ENCODE peak calls at places on chromosome 22, in five cellular contexts. D, Y, Z, C and R are unnamed samples.

GRCh38 chr22:50262460-50262911 is 1.0 kb upstream of the MAPK12 start:
- DNase-seq in Z (peak), D (peak), C (no peak), Y (no peak), R (no peak)

GRCh38 chr22:38271927-38272372 is 860 bp downstream of the TMEM184B start:
- DNase-seq in C (no peak), Z (no peak), Y (no peak), D (no peak), R (peak)

GRCh38 chr22:41696714-41697113 is 2.6 kb upstream of the MEI1 start:
- DNase-seq in Z (no peak), D (no peak), Y (no peak), C (no peak), R (no peak)

GRCh38 chr22:23901600-23901999 is 7.4 kb downstream of the MIF start:
- DNase-seq in Y (no peak), Z (no peak), D (no peak), C (no peak), R (no peak)

GRCh38 chr22:46043816-46044717 is 67.1 kb upstream of the WNT7B start:
- DNase-seq in Z (peak), D (no peak), C (peak), Y (no peak), R (peak)

GRCh38 chr22:46994265-46994664 is 231.8 kb downstream of the TBC1D22A start:
- DNase-seq in C (no peak), D (no peak), Y (no peak), Z (no peak), R (no peak)

GRCh38 chr22:49705216-49705600 is 122.5 kb downstream of the BRD1 start:
- DNase-seq in Y (no peak), D (no peak), Z (no peak), C (no peak), R (no peak)

GRCh38 chr22:23591203-23591791 is 11.2 kb upstream of the IGLL1 start:
- DNase-seq in Y (peak), C (peak), Z (peak), D (peak), R (peak)

GRCh38 chr22:46062232-46062615 is 85.3 kb upstream of the WNT7B start:
- DNase-seq in Y (no peak), C (no peak), D (no peak), Z (no peak), R (no peak)

GRCh38 chr22:46828323-46829139 is 66.1 kb downstream of the TBC1D22A start:
- DNase-seq in Y (no peak), C (no peak), D (no peak), Z (no peak), R (no peak)

GRCh38 chr22:35337932-35338331 is 38.2 kb downstream of the TOM1 start:
- DNase-seq in Z (no peak), C (no peak), Y (no peak), D (no peak), R (no peak)

GRCh38 chr22:25950101-25950500 is 208.1 kb downstream of the MYO18B start:
- DNase-seq in Y (no peak), D (no peak), Z (no peak), C (no peak), R (no peak)

GRCh38 chr22:20571078-20571503 is 63.7 kb downstream of the MED15 start:
- DNase-seq in Y (no peak), D (no peak), C (no peak), Z (no peak), R (no peak)

GRCh38 chr22:29315286-29316195 is at the start of gene RASL10A:
- DNase-seq in Y (no peak), C (peak), D (no peak), Z (no peak), R (no peak)

GRCh38 chr22:28112548-28113043 is 193.5 kb upstream of the PITPNB start:
- DNase-seq in Y (no peak), Z (peak), D (peak), C (no peak), R (peak)

GRCh38 chr22:20430641-20431519 is 6.7 kb downstream of the SCARF2 start:
- DNase-seq in Y (no peak), D (no peak), C (peak), Z (no peak), R (no peak)

GRCh38 chr22:50584106-50585096 is 1.8 kb upstream of the CHKB start:
- DNase-seq in D (no peak), Y (no peak), C (peak), Z (no peak), R (no peak)

GRCh38 chr22:30943368-30943767 is 25.2 kb downstream of the MORC2 start:
- DNase-seq in C (no peak), D (no peak), Y (no peak), Z (no peak), R (no peak)

GRCh38 chr22:50197000-50197800 is 3.6 kb upstream of the SELENOO start:
- DNase-seq in Z (no peak), C (no peak), D (no peak), Y (no peak), R (no peak)

GRCh38 chr22:44067901-44068300 is 43.8 kb downstream of the PARVB start:
- DNase-seq in C (no peak), Z (no peak), D (no peak), Y (no peak), R (no peak)

GRCh38 chr22:38413085-38414008 is 41.7 kb downstream of the KCNJ4 start:
- DNase-seq in Z (no peak), Y (no peak), D (no peak), C (peak), R (no peak)

GRCh38 chr22:17946691-17947367 is 77.5 kb downstream of the MICAL3 start:
- DNase-seq in D (no peak), C (no peak), Z (no peak), Y (no peak), R (no peak)

GRCh38 chr22:46696225-46696518 is 41.9 kb downstream of the CERK start:
- DNase-seq in Z (no peak), Y (no peak), D (no peak), C (peak), R (no peak)